ENCODE peak calls at places on chromosomes 2 and 18, in eight cellular contexts. One of them, this sample, is unnamed.

GRCh38 chr2:237546876-237547395 is 19.4 kb upstream of the PRLH start:
- DNase-seq in A549: no peak
- DNase-seq in CD8-positive, alpha-beta T cell: no peak
- DNase-seq in fibroblast of the aortic adventitia: no peak
- DNase-seq in left lung: no peak
- DNase-seq in adrenal gland: no peak
- DNase-seq in fibroblast of lung: no peak
- DNase-seq in mammary epithelial cell: no peak
- DNase-seq in this sample: no peak

GRCh38 chr2:23160006-23160405 is 225.0 kb upstream of the KLHL29 start:
- DNase-seq in A549: no peak
- DNase-seq in CD8-positive, alpha-beta T cell: no peak
- DNase-seq in fibroblast of the aortic adventitia: no peak
- DNase-seq in left lung: no peak
- DNase-seq in adrenal gland: no peak
- DNase-seq in fibroblast of lung: no peak
- DNase-seq in mammary epithelial cell: no peak
- DNase-seq in this sample: no peak

GRCh38 chr2:17538844-17539554 is 1.5 kb upstream of the VSNL1 start:
- DNase-seq in A549: no peak
- DNase-seq in CD8-positive, alpha-beta T cell: no peak
- DNase-seq in fibroblast of the aortic adventitia: peak; percentile 48
- DNase-seq in left lung: peak; percentile 88
- DNase-seq in adrenal gland: peak; percentile 77
- DNase-seq in fibroblast of lung: peak; percentile 78
- DNase-seq in mammary epithelial cell: peak; percentile 95
- DNase-seq in this sample: no peak

GRCh38 chr18:37501136-37501535 is 64.5 kb downstream of the CELF4 start:
- DNase-seq in A549: no peak
- DNase-seq in CD8-positive, alpha-beta T cell: no peak
- DNase-seq in fibroblast of the aortic adventitia: no peak
- DNase-seq in left lung: no peak
- DNase-seq in adrenal gland: no peak
- DNase-seq in fibroblast of lung: no peak
- DNase-seq in mammary epithelial cell: peak; percentile 37
- DNase-seq in this sample: no peak

GRCh38 chr2:240993446-240994160 is 4.8 kb upstream of the SNED1 start:
- DNase-seq in A549: no peak
- DNase-seq in CD8-positive, alpha-beta T cell: no peak
- DNase-seq in fibroblast of the aortic adventitia: no peak
- DNase-seq in left lung: no peak
- DNase-seq in adrenal gland: no peak
- DNase-seq in fibroblast of lung: no peak
- DNase-seq in mammary epithelial cell: no peak
- DNase-seq in this sample: no peak

GRCh38 chr2:246489-247145 is 17.2 kb downstream of the SH3YL1 start:
- DNase-seq in A549: no peak
- DNase-seq in CD8-positive, alpha-beta T cell: no peak
- DNase-seq in fibroblast of the aortic adventitia: peak; percentile 85
- DNase-seq in left lung: no peak
- DNase-seq in adrenal gland: peak; percentile 48
- DNase-seq in fibroblast of lung: peak; percentile 81
- DNase-seq in mammary epithelial cell: peak; percentile 33
- DNase-seq in this sample: peak; percentile 27

GRCh38 chr2:231795525-231796327 is 9.5 kb downstream of the COPS7B start:
- DNase-seq in A549: peak; percentile 80
- DNase-seq in CD8-positive, alpha-beta T cell: no peak
- DNase-seq in fibroblast of the aortic adventitia: peak; percentile 46
- DNase-seq in left lung: no peak
- DNase-seq in adrenal gland: peak; percentile 81
- DNase-seq in fibroblast of lung: peak; percentile 69
- DNase-seq in mammary epithelial cell: peak; percentile 79
- DNase-seq in this sample: no peak

GRCh38 chr2:127089466-127090235 is 17.3 kb downstream of the BIN1 start:
- DNase-seq in A549: no peak
- DNase-seq in CD8-positive, alpha-beta T cell: no peak
- DNase-seq in fibroblast of the aortic adventitia: no peak
- DNase-seq in left lung: peak; percentile 69
- DNase-seq in adrenal gland: no peak
- DNase-seq in fibroblast of lung: no peak
- DNase-seq in mammary epithelial cell: no peak
- DNase-seq in this sample: no peak

GRCh38 chr18:46939998-46940571 is 22.7 kb downstream of the KATNAL2 start:
- DNase-seq in A549: no peak
- DNase-seq in CD8-positive, alpha-beta T cell: no peak
- DNase-seq in fibroblast of the aortic adventitia: peak; percentile 9
- DNase-seq in left lung: no peak
- DNase-seq in adrenal gland: no peak
- DNase-seq in fibroblast of lung: no peak
- DNase-seq in mammary epithelial cell: no peak
- DNase-seq in this sample: no peak

GRCh38 chr2:119190726-119191125 is 32.2 kb upstream of the C1QL2 start:
- DNase-seq in A549: no peak
- DNase-seq in CD8-positive, alpha-beta T cell: no peak
- DNase-seq in fibroblast of the aortic adventitia: no peak
- DNase-seq in left lung: no peak
- DNase-seq in adrenal gland: no peak
- DNase-seq in fibroblast of lung: no peak
- DNase-seq in mammary epithelial cell: no peak
- DNase-seq in this sample: no peak

GRCh38 chr18:13436596-13436995 is 218.0 kb downstream of the LDLRAD4 start:
- DNase-seq in A549: no peak
- DNase-seq in CD8-positive, alpha-beta T cell: no peak
- DNase-seq in fibroblast of the aortic adventitia: peak; percentile 4
- DNase-seq in left lung: no peak
- DNase-seq in adrenal gland: no peak
- DNase-seq in fibroblast of lung: no peak
- DNase-seq in mammary epithelial cell: no peak
- DNase-seq in this sample: no peak

GRCh38 chr2:183035298-183035953 is 2.8 kb downstream of the NCKAP1 start:
- DNase-seq in A549: no peak
- DNase-seq in CD8-positive, alpha-beta T cell: no peak
- DNase-seq in fibroblast of the aortic adventitia: peak; percentile 83
- DNase-seq in left lung: no peak
- DNase-seq in adrenal gland: no peak
- DNase-seq in fibroblast of lung: peak; percentile 81
- DNase-seq in mammary epithelial cell: peak; percentile 60
- DNase-seq in this sample: peak; percentile 66

GRCh38 chr2:12787891-12788783 is 71.4 kb downstream of the TRIB2 start:
- DNase-seq in A549: no peak
- DNase-seq in CD8-positive, alpha-beta T cell: no peak
- DNase-seq in fibroblast of the aortic adventitia: peak; percentile 98
- DNase-seq in left lung: no peak
- DNase-seq in adrenal gland: no peak
- DNase-seq in fibroblast of lung: peak; percentile 80
- DNase-seq in mammary epithelial cell: no peak
- DNase-seq in this sample: peak; percentile 89

GRCh38 chr18:3060667-3061580 is 48.0 kb upstream of the LPIN2 start:
- DNase-seq in A549: no peak
- DNase-seq in CD8-positive, alpha-beta T cell: no peak
- DNase-seq in fibroblast of the aortic adventitia: no peak
- DNase-seq in left lung: no peak
- DNase-seq in adrenal gland: peak; percentile 22
- DNase-seq in fibroblast of lung: no peak
- DNase-seq in mammary epithelial cell: no peak
- DNase-seq in this sample: no peak

GRCh38 chr2:83851066-83851465 is 608.0 kb downstream of the SUCLG1 start:
- DNase-seq in A549: no peak
- DNase-seq in CD8-positive, alpha-beta T cell: no peak
- DNase-seq in fibroblast of the aortic adventitia: no peak
- DNase-seq in left lung: no peak
- DNase-seq in adrenal gland: no peak
- DNase-seq in fibroblast of lung: no peak
- DNase-seq in mammary epithelial cell: peak; percentile 98
- DNase-seq in this sample: no peak

GRCh38 chr2:224075588-224075987 is 36.5 kb upstream of the SERPINE2 start:
- DNase-seq in A549: no peak
- DNase-seq in CD8-positive, alpha-beta T cell: no peak
- DNase-seq in fibroblast of the aortic adventitia: no peak
- DNase-seq in left lung: no peak
- DNase-seq in adrenal gland: no peak
- DNase-seq in fibroblast of lung: no peak
- DNase-seq in mammary epithelial cell: no peak
- DNase-seq in this sample: no peak

GRCh38 chr2:88038263-88039105 is 17.1 kb downstream of the KRCC1 start:
- DNase-seq in A549: peak; percentile 46
- DNase-seq in CD8-positive, alpha-beta T cell: no peak
- DNase-seq in fibroblast of the aortic adventitia: peak; percentile 82
- DNase-seq in left lung: no peak
- DNase-seq in adrenal gland: no peak
- DNase-seq in fibroblast of lung: peak; percentile 83
- DNase-seq in mammary epithelial cell: peak; percentile 87
- DNase-seq in this sample: peak; percentile 93

GRCh38 chr2:73284296-73285161 is at the start of gene FBXO41:
- DNase-seq in A549: peak; percentile 56
- DNase-seq in CD8-positive, alpha-beta T cell: peak; percentile 58
- DNase-seq in fibroblast of the aortic adventitia: no peak
- DNase-seq in left lung: peak; percentile 87
- DNase-seq in adrenal gland: peak; percentile 49
- DNase-seq in fibroblast of lung: peak; percentile 26
- DNase-seq in mammary epithelial cell: no peak
- DNase-seq in this sample: no peak

GRCh38 chr2:197673606-197674005 is 1.8 kb downstream of the RFTN2 start:
- DNase-seq in A549: no peak
- DNase-seq in CD8-positive, alpha-beta T cell: no peak
- DNase-seq in fibroblast of the aortic adventitia: no peak
- DNase-seq in left lung: no peak
- DNase-seq in adrenal gland: no peak
- DNase-seq in fibroblast of lung: no peak
- DNase-seq in mammary epithelial cell: no peak
- DNase-seq in this sample: no peak
- H3K4me3 ChIP-seq in A549: no peak overlapping the region
- H3K4me3 ChIP-seq in CD8-positive, alpha-beta T cell: no peak overlapping the region
- H3K4me3 ChIP-seq in fibroblast of the aortic adventitia: no peak overlapping the region
- H3K4me3 ChIP-seq in left lung: peak overlapping the region; percentile 8
- H3K4me3 ChIP-seq in adrenal gland: no peak overlapping the region
- H3K4me3 ChIP-seq in fibroblast of lung: no peak overlapping the region
- H3K4me3 ChIP-seq in mammary epithelial cell: no peak overlapping the region
- H3K4me3 ChIP-seq in this sample: peak overlapping the region; percentile 18

GRCh38 chr2:66839551-66840320 is 404.8 kb downstream of the MEIS1 start:
- DNase-seq in A549: no peak
- DNase-seq in CD8-positive, alpha-beta T cell: no peak
- DNase-seq in fibroblast of the aortic adventitia: peak; percentile 98
- DNase-seq in left lung: no peak
- DNase-seq in adrenal gland: no peak
- DNase-seq in fibroblast of lung: peak; percentile 99
- DNase-seq in mammary epithelial cell: peak; percentile 95
- DNase-seq in this sample: peak; percentile 96
- H3K4me3 ChIP-seq in A549: no peak overlapping the region
- H3K4me3 ChIP-seq in CD8-positive, alpha-beta T cell: no peak overlapping the region
- H3K4me3 ChIP-seq in fibroblast of the aortic adventitia: no peak overlapping the region
- H3K4me3 ChIP-seq in left lung: no peak overlapping the region
- H3K4me3 ChIP-seq in adrenal gland: no peak overlapping the region
- H3K4me3 ChIP-seq in fibroblast of lung: no peak overlapping the region
- H3K4me3 ChIP-seq in mammary epithelial cell: no peak overlapping the region
- H3K4me3 ChIP-seq in this sample: no peak overlapping the region

GRCh38 chr2:14631676-14632075 is 841 bp upstream of the LRATD1 start:
- DNase-seq in A549: no peak
- DNase-seq in CD8-positive, alpha-beta T cell: no peak
- DNase-seq in fibroblast of the aortic adventitia: no peak
- DNase-seq in left lung: no peak
- DNase-seq in adrenal gland: no peak
- DNase-seq in fibroblast of lung: no peak
- DNase-seq in mammary epithelial cell: no peak
- DNase-seq in this sample: no peak

GRCh38 chr2:14634223-14634884 is 1.8 kb downstream of the LRATD1 start:
- DNase-seq in A549: peak; percentile 82
- DNase-seq in CD8-positive, alpha-beta T cell: no peak
- DNase-seq in fibroblast of the aortic adventitia: peak; percentile 22
- DNase-seq in left lung: peak; percentile 92
- DNase-seq in adrenal gland: peak; percentile 89
- DNase-seq in fibroblast of lung: peak; percentile 70
- DNase-seq in mammary epithelial cell: peak; percentile 86
- DNase-seq in this sample: peak; percentile 46

GRCh38 chr2:14632133-14632936 is at the start of gene LRATD1:
- DNase-seq in A549: peak; percentile 27
- DNase-seq in CD8-positive, alpha-beta T cell: no peak
- DNase-seq in fibroblast of the aortic adventitia: peak; percentile 5
- DNase-seq in left lung: peak; percentile 93
- DNase-seq in adrenal gland: peak; percentile 92
- DNase-seq in fibroblast of lung: peak; percentile 73
- DNase-seq in mammary epithelial cell: peak; percentile 90
- DNase-seq in this sample: peak; percentile 60

GRCh38 chr2:14633451-14634211 is 1.1 kb downstream of the LRATD1 start:
- DNase-seq in A549: no peak
- DNase-seq in CD8-positive, alpha-beta T cell: no peak
- DNase-seq in fibroblast of the aortic adventitia: no peak
- DNase-seq in left lung: peak; percentile 76
- DNase-seq in adrenal gland: no peak
- DNase-seq in fibroblast of lung: no peak
- DNase-seq in mammary epithelial cell: no peak
- DNase-seq in this sample: no peak

GRCh38 chr2:14633031-14633430 is 514 bp downstream of the LRATD1 start:
- DNase-seq in A549: no peak
- DNase-seq in CD8-positive, alpha-beta T cell: no peak
- DNase-seq in fibroblast of the aortic adventitia: no peak
- DNase-seq in left lung: peak; percentile 66
- DNase-seq in adrenal gland: no peak
- DNase-seq in fibroblast of lung: no peak
- DNase-seq in mammary epithelial cell: peak; percentile 36
- DNase-seq in this sample: no peak
- H3K4me3 ChIP-seq in A549: peak overlapping the region; percentile 34
- H3K4me3 ChIP-seq in CD8-positive, alpha-beta T cell: no peak overlapping the region
- H3K4me3 ChIP-seq in fibroblast of the aortic adventitia: no peak overlapping the region
- H3K4me3 ChIP-seq in left lung: peak overlapping the region; percentile 37
- H3K4me3 ChIP-seq in adrenal gland: no peak overlapping the region
- H3K4me3 ChIP-seq in fibroblast of lung: peak overlapping the region; percentile 46
- H3K4me3 ChIP-seq in mammary epithelial cell: peak overlapping the region; percentile 59
- H3K4me3 ChIP-seq in this sample: peak overlapping the region; percentile 64

DNA sequence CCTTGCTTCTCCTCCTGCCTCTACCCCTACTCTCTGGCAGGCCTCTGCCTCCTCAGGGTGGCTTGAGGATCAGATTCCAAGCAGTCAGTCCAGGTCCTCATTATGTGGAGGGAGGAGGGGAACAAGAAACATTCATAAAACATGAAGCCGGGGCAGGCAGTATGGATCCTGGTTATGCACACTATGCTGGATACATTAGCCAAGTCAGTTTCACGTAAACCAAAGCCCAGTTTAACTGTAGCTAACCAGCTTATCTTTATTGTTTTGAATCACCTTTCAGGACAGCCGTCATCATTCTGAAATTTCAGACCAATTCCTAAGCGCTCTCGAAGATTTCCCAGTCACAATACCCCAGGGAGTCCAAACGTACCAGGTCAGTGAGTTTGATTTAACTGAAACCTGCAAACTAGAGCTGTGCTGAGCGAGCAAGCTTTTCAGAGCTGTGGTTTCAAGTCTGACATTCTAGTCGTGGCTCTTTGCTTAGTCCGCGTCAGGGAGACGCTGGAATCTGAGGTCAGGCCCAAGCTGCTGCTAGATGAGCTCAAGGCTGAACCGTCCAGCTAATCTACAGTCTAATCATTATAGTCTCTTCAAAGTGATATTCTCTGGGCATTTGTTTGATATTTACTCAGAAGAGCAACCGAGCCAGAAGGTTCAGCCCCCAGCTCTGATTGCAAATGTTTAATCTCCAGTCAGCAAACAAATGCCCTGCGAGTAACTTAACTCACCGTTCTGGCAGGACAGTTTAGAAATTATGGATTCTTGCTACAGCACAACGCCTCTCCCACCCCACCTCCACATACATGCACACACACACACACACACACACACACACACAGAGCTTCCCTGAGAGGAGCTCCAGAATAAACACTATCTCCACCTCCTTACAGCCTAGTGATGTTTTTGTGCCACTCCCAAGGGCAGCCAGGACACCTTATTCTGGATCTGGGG is 63.8 kb upstream of the BZW1 start:
- DNase-seq in A549: peak; percentile 37
- DNase-seq in CD8-positive, alpha-beta T cell: no peak
- DNase-seq in fibroblast of the aortic adventitia: peak; percentile 98
- DNase-seq in left lung: no peak
- DNase-seq in adrenal gland: peak; percentile 68
- DNase-seq in fibroblast of lung: peak; percentile 90
- DNase-seq in mammary epithelial cell: no peak
- DNase-seq in this sample: peak; percentile 89
- H3K4me3 ChIP-seq in A549: no peak overlapping the region
- H3K4me3 ChIP-seq in CD8-positive, alpha-beta T cell: no peak overlapping the region
- H3K4me3 ChIP-seq in fibroblast of the aortic adventitia: peak overlapping the region; percentile 22
- H3K4me3 ChIP-seq in left lung: no peak overlapping the region
- H3K4me3 ChIP-seq in adrenal gland: no peak overlapping the region
- H3K4me3 ChIP-seq in fibroblast of lung: no peak overlapping the region
- H3K4me3 ChIP-seq in mammary epithelial cell: no peak overlapping the region
- H3K4me3 ChIP-seq in this sample: no peak overlapping the region